ENCODE peak calls at places on chromosome 2, in five cellular contexts. R, I, O, W and H are unnamed samples.

GRCh38 chr2:186477782-186478181 is 8.3 kb upstream of the ZC3H15 start:
- DNase-seq in R (no peak), I (no peak), O (no peak), W (no peak), H (no peak)

GRCh38 chr2:217809736-217810135 is 193.1 kb downstream of the TNS1 start:
- DNase-seq in R (no peak), I (no peak), O (no peak), W (no peak), H (no peak)

GRCh38 chr2:133908171-133908570 is 339.9 kb upstream of the NCKAP5 start:
- DNase-seq in R (no peak), I (no peak), O (no peak), W (no peak), H (no peak)

GRCh38 chr2:109081374-109081773 is 47.6 kb upstream of the SH3RF3 start:
- DNase-seq in R (no peak), I (no peak), O (no peak), W (no peak), H (no peak)

GRCh38 chr2:188345439-188345838 is 53.8 kb downstream of the GULP1 start:
- DNase-seq in R (no peak), I (no peak), O (no peak), W (no peak), H (no peak)

GRCh38 chr2:157876771-157877108 is 610 bp upstream of the ACVR1 start:
- DNase-seq in R (no peak), I (no peak), O (no peak), W (no peak), H (no peak)

GRCh38 chr2:146734791-146735190 is 1110.0 kb upstream of the ACVR2A start:
- DNase-seq in R (no peak), I (no peak), O (no peak), W (no peak), H (no peak)

GRCh38 chr2:239678666-239679296 is 278.0 kb upstream of the HDAC4 start:
- DNase-seq in R (no peak), I (peak), O (no peak), W (no peak), H (no peak)

GRCh38 chr2:240638517-240639160 is 13.4 kb downstream of the GPR35 start:
- DNase-seq in R (peak), I (peak), O (no peak), W (no peak), H (no peak)

GRCh38 chr2:181239400-181239799 is 217.8 kb upstream of the ITGA4 start:
- DNase-seq in R (no peak), I (peak), O (peak), W (no peak), H (no peak)

GRCh38 chr2:39062320-39062719 is 58.5 kb downstream of the SOS1 start:
- DNase-seq in R (no peak), I (no peak), O (no peak), W (no peak), H (no peak)

GRCh38 chr2:45984896-45985488 is 312.2 kb upstream of the EPAS1 start:
- DNase-seq in R (no peak), I (peak), O (no peak), W (no peak), H (peak)

GRCh38 chr2:2057125-2057721 is 273.9 kb downstream of the MYT1L start:
- DNase-seq in R (peak), I (peak), O (peak), W (peak), H (peak)

GRCh38 chr2:135091681-135092080 is 39.6 kb downstream of the RAB3GAP1 start:
- DNase-seq in R (no peak), I (no peak), O (no peak), W (no peak), H (no peak)

GRCh38 chr2:197706839-197707207 is 1.7 kb downstream of the MARS2 start:
- DNase-seq in R (no peak), I (peak), O (no peak), W (no peak), H (no peak)

GRCh38 chr2:197708331-197708730 is 3.2 kb downstream of the MARS2 start:
- DNase-seq in R (no peak), I (no peak), O (no peak), W (peak), H (no peak)

GRCh38 chr2:197705912-197706838 is 1.0 kb downstream of the MARS2 start:
- DNase-seq in R (peak), I (peak), O (no peak), W (no peak), H (peak)

GRCh38 chr2:197705143-197705911 is at the start of gene MARS2:
- DNase-seq in R (peak), I (peak), O (peak), W (peak), H (peak)

GRCh38 chr2:197707316-197708213 is 2.4 kb downstream of the MARS2 start:
- DNase-seq in R (peak), I (peak), O (peak), W (peak), H (no peak)
- H3K27ac ChIP-seq in R (no peak), I (no peak), O (no peak), W (no peak), H (no peak)

GRCh38 chr2:209208211-209208610 is 215.6 kb upstream of the MAP2 start:
- DNase-seq in R (peak), I (peak), O (peak), W (no peak), H (peak)
- TF ChIP-seq CTCF in R (peak), I (peak), O (peak), W (peak), H (peak)

GRCh38 chr2:11391941-11392266 is 47.5 kb upstream of the ROCK2 start:
- DNase-seq in R (no peak), I (no peak), O (no peak), W (no peak), H (no peak)
- H3K27ac ChIP-seq in R (peak), I (peak), O (peak), W (peak), H (peak)

DNA sequence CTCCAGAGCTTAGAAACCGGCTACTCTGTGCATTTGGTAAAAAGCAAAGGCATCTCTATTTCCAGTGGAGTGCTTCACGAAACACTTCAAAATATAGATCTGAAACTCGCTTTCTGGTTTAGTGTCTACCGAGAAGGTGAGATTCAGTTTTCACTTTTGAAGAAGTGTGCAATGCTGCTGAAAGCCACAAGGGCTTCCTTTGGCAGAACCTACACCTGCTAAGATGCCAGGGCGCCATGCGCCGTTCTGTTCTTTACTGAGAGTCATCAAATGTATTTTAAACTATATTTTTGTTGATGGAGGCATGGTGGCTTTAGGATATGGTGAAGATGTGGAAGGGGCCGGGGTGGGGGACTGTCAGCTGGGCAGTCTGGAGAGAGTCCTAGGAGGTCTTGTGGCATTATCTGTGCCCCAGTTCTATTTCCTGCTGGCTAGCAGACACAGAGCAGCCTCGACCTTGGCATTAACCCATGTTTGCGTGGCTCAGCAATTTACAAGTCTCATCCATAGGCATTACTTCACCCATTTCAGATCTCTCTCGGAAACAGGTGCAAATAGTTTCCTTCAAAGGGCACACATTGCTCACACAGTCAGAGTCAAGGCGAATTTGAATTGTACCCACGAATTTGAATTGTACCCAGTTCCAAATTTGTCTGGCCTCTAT is 46.7 kb upstream of the KCNF1 start:
- DNase-seq in R (no peak), I (no peak), O (no peak), W (no peak), H (no peak)
- TF ChIP-seq CTCF in R (no peak), I (peak), O (no peak), W (peak), H (no peak)

DNA sequence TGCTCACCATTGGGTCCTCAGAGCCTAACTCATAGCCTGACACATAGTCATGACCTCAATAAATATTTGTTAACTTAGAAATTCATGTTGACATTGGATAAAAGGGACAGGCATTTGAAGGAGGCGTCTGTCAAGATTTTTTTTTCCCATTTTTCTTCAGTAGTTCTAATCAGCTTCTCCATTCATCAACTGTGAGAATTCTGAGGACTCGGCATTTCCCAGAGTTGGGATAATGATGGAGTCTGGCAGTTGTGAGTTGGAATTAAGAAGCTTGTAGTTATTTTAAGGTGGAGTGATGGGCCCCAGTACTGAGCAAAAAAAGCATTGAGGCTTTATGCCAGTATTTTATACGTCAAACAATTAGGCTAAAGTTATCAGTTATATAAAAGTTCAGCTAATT is 4.6 kb downstream of the SPATS2L start:
- DNase-seq in R (no peak), I (no peak), O (no peak), W (no peak), H (no peak)
- H3K27ac ChIP-seq in R (no peak), I (no peak), O (no peak), W (peak), H (no peak)